ENCODE peak calls at places on chromosomes 4 and X, in four cellular contexts. J, Z, R and D are unnamed samples.

GRCh38 chrX:78375894-78376293 is 48.5 kb upstream of the CYSLTR1 start:
- DNase-seq in Z (no peak), R (no peak), J (no peak), D (no peak)

GRCh38 chr4:180942367-180942916 is 1300.8 kb upstream of the TENM3 start:
- DNase-seq in J (no peak), Z (no peak), R (no peak), D (no peak)

GRCh38 chr4:54230479-54231418 is 1.7 kb downstream of the PDGFRA start:
- DNase-seq in R (peak), J (peak), Z (no peak), D (no peak)

GRCh38 chr4:46648088-46648744 is 258.3 kb upstream of the GABRA2 start:
- DNase-seq in J (no peak), R (no peak), Z (no peak), D (no peak)

GRCh38 chrX:27918799-27919198 is 62.5 kb downstream of the DCAF8L1 start:
- DNase-seq in Z (no peak), J (no peak), R (no peak), D (no peak)

GRCh38 chrX:148872881-148873280 is 372.5 kb downstream of the AFF2 start:
- DNase-seq in Z (no peak), R (no peak), J (no peak), D (no peak)

GRCh38 chrX:23784487-23785301 is 1.7 kb downstream of the SAT1 start:
- DNase-seq in Z (peak), R (no peak), J (peak), D (no peak)

GRCh38 chrX:9466115-9466495 is 1.2 kb downstream of the TBL1X start:
- DNase-seq in R (peak), J (no peak), Z (no peak), D (peak)

GRCh38 chr4:39526810-39527295 is 386 bp downstream of the UGDH start:
- DNase-seq in Z (no peak), R (no peak), J (peak), D (no peak)

GRCh38 chrX:129877401-129877800 is 28.6 kb upstream of the UTP14A start:
- DNase-seq in R (no peak), J (no peak), Z (no peak), D (no peak)

GRCh38 chrX:24426340-24426913 is 38.7 kb upstream of the PDK3 start:
- DNase-seq in R (no peak), Z (no peak), J (no peak), D (no peak)

GRCh38 chrX:153499876-153500275 is 5.1 kb downstream of the BGN start:
- DNase-seq in Z (no peak), J (no peak), R (peak), D (no peak)

GRCh38 chr4:79576480-79576803 is 168.4 kb upstream of the GK2 start:
- DNase-seq in R (no peak), Z (no peak), J (no peak), D (no peak)

GRCh38 chr4:128517096-128517738 is 229.6 kb upstream of the PGRMC2 start:
- DNase-seq in J (no peak), R (no peak), Z (peak), D (no peak)

GRCh38 chrX:69062493-69062892 is 102.8 kb downstream of the PJA1 start:
- DNase-seq in J (no peak), Z (no peak), R (no peak), D (no peak)

GRCh38 chr4:8836664-8837171 is 34.9 kb downstream of the HMX1 start:
- DNase-seq in Z (no peak), J (no peak), R (no peak), D (peak)

GRCh38 chrX:133935096-133935495 is 50.3 kb downstream of the GPC3 start:
- DNase-seq in R (no peak), J (no peak), Z (no peak), D (no peak)

GRCh38 chrX:133250184-133251080 is 32.3 kb upstream of the TFDP3 start:
- DNase-seq in Z (no peak), J (no peak), R (no peak), D (no peak)

GRCh38 chr4:1244978-1245471 is 3.9 kb downstream of the CTBP1 start:
- DNase-seq in R (no peak), J (no peak), Z (no peak), D (no peak)

GRCh38 chr4:139470997-139471665 is 17.2 kb downstream of the RAB33B start:
- DNase-seq in J (no peak), R (no peak), Z (no peak), D (no peak)

GRCh38 chr4:24857996-24858395 is 54.8 kb downstream of the CCDC149 start:
- DNase-seq in J (peak), R (no peak), Z (peak), D (no peak)

GRCh38 chr4:124191329-124191728 is 521.2 kb downstream of the ANKRD50 start:
- DNase-seq in Z (no peak), J (no peak), R (no peak), D (no peak)

GRCh38 chr4:6783111-6783981 is 819 bp downstream of the KIAA0232 start:
- DNase-seq in J (peak), Z (peak), R (peak), D (peak)

GRCh38 chr4:159267940-159268327 is 165.1 kb downstream of the RAPGEF2 start:
- DNase-seq in J (no peak), Z (no peak), R (no peak), D (no peak)

GRCh38 chrX:15877380-15877779 is 22.8 kb upstream of the AP1S2 start:
- DNase-seq in Z (no peak), J (peak), R (peak), D (no peak)

GRCh38 chrX:79270401-79270800 is 96.7 kb downstream of the ITM2A start:
- DNase-seq in R (peak), Z (no peak), J (no peak), D (no peak)

GRCh38 chrX:104987063-104987462 is 233.4 kb downstream of the TEX13A start:
- DNase-seq in Z (no peak), R (no peak), J (no peak), D (no peak)

GRCh38 chr4:100826067-100826466 is 308.2 kb upstream of the EMCN start:
- DNase-seq in Z (no peak), R (no peak), J (no peak), D (no peak)

GRCh38 chr4:45484740-45485139 is 639.1 kb downstream of the GABRG1 start:
- DNase-seq in J (no peak), Z (no peak), R (no peak), D (no peak)

GRCh38 chr4:168584321-168584771 is 87.5 kb downstream of the PALLD start:
- DNase-seq in R (no peak), J (peak), Z (peak), D (no peak)

GRCh38 chr4:118761387-118762016 is 74.4 kb downstream of the SEC24D start:
- DNase-seq in Z (no peak), J (no peak), R (no peak), D (no peak)

GRCh38 chrX:109843963-109844751 is 111.1 kb upstream of the ACSL4 start:
- DNase-seq in J (no peak), R (no peak), Z (no peak), D (no peak)

GRCh38 chr4:38815879-38816782 is 11.5 kb upstream of the TLR1 start:
- DNase-seq in J (no peak), R (no peak), Z (no peak), D (no peak)

GRCh38 chr4:124631760-124632159 is 80.8 kb downstream of the ANKRD50 start:
- DNase-seq in Z (peak), J (peak), R (no peak), D (no peak)

GRCh38 chrX:368811-369562 is 17.7 kb downstream of the PPP2R3B start:
- DNase-seq in R (peak), J (peak), Z (no peak), D (no peak)

GRCh38 chr4:77959566-77960338 is 97.1 kb downstream of the MRPL1 start:
- DNase-seq in Z (peak), R (no peak), J (peak), D (no peak)

GRCh38 chrX:120761810-120762209 is 113.9 kb downstream of the CT47B1 start:
- DNase-seq in Z (peak), R (no peak), J (no peak), D (no peak)